ENCODE peak calls at places on chromosomes 16 and 17, in five cellular contexts. R is body of pancreas, F is A549, C is GM12891, B is uterus. X is an unnamed sample.

GRCh38 chr17:15298176-15298575 is 33.0 kb upstream of the PMP22 start:
- DNase-seq in R (no peak), F (no peak), C (no peak), B (no peak), X (no peak)

GRCh38 chr17:51147641-51148040 is 5.7 kb upstream of the NME1 start:
- DNase-seq in R (no peak), F (no peak), C (no peak), B (no peak), X (no peak)

GRCh38 chr16:86319871-86320270 is 190.5 kb upstream of the FOXF1 start:
- DNase-seq in R (no peak), F (no peak), C (no peak), B (no peak), X (no peak)

GRCh38 chr16:2700786-2701185 is 18.5 kb downstream of the KCTD5 start:
- DNase-seq in R (no peak), F (no peak), C (no peak), B (no peak), X (no peak)

GRCh38 chr16:57422026-57422944 is 17.7 kb downstream of the CCL17 start:
- DNase-seq in R (peak), F (peak), C (no peak), B (peak), X (peak)

GRCh38 chr16:11407047-11407982 is 62.1 kb downstream of the RMI2 start:
- DNase-seq in R (peak), F (peak), C (peak), B (peak), X (peak)

GRCh38 chr17:48791128-48792032 is 25.6 kb downstream of the TTLL6 start:
- DNase-seq in R (peak), F (peak), C (no peak), B (peak), X (peak)

GRCh38 chr17:58809564-58809936 is 53.9 kb downstream of the PPM1E start:
- DNase-seq in R (no peak), F (no peak), C (no peak), B (no peak), X (no peak)

GRCh38 chr17:48439473-48439872 is 9.5 kb upstream of the SKAP1 start:
- DNase-seq in R (no peak), F (no peak), C (no peak), B (no peak), X (no peak)

GRCh38 chr16:546909-547770 is 13.1 kb upstream of the PRR35 start:
- DNase-seq in R (peak), F (no peak), C (no peak), B (peak), X (no peak)

GRCh38 chr17:36066365-36066945 is 2.4 kb downstream of the CCL18 start:
- DNase-seq in R (no peak), F (no peak), C (no peak), B (no peak), X (no peak)

GRCh38 chr17:82245144-82246039 is 16.6 kb downstream of the SLC16A3 start:
- DNase-seq in R (no peak), F (no peak), C (no peak), B (no peak), X (no peak)

GRCh38 chr16:8950580-8951077 is 13.1 kb downstream of the USP7 start:
- DNase-seq in R (no peak), F (no peak), C (no peak), B (no peak), X (no peak)

GRCh38 chr16:55326261-55326802 is 2.3 kb downstream of the IRX6 start:
- DNase-seq in R (no peak), F (no peak), C (no peak), B (no peak), X (no peak)

GRCh38 chr17:78180083-78180482 is 6.8 kb downstream of the TK1 start:
- DNase-seq in R (no peak), F (no peak), C (no peak), B (no peak), X (no peak)

GRCh38 chr17:44928136-44928535 is 12.8 kb upstream of the GFAP start:
- DNase-seq in R (no peak), F (no peak), C (no peak), B (no peak), X (no peak)

GRCh38 chr16:534856-535445 is 7.4 kb downstream of the CAPN15 start:
- DNase-seq in R (no peak), F (no peak), C (no peak), B (no peak), X (no peak)

GRCh38 chr17:14545156-14545906 is 244.4 kb downstream of the HS3ST3B1 start:
- DNase-seq in R (no peak), F (no peak), C (no peak), B (no peak), X (no peak)

GRCh38 chr16:769201-769769 is 8.8 kb downstream of the MSLN start:
- DNase-seq in R (no peak), F (no peak), C (no peak), B (no peak), X (no peak)

GRCh38 chr17:48294193-48294909 is 135.7 kb downstream of the SKAP1 start:
- DNase-seq in R (no peak), F (no peak), C (no peak), B (no peak), X (no peak)

GRCh38 chr17:43756176-43756575 is 2.4 kb downstream of the SOST start:
- DNase-seq in R (no peak), F (no peak), C (no peak), B (no peak), X (no peak)

GRCh38 chr16:57889960-57890751 is 80.8 kb downstream of the CNGB1 start:
- DNase-seq in R (no peak), F (no peak), C (no peak), B (no peak), X (no peak)

GRCh38 chr16:23508589-23509440 is 1.5 kb downstream of the GGA2 start:
- DNase-seq in R (peak), F (no peak), C (no peak), B (no peak), X (no peak)

GRCh38 chr16:80480664-80481063 is 60.1 kb upstream of the DYNLRB2 start:
- DNase-seq in R (no peak), F (no peak), C (no peak), B (no peak), X (no peak)

GRCh38 chr16:89899879-89900481 is 18.7 kb upstream of the MC1R start:
- DNase-seq in R (no peak), F (no peak), C (no peak), B (no peak), X (no peak)

GRCh38 chr17:78412403-78412802 is 34.0 kb downstream of the PGS1 start:
- DNase-seq in R (no peak), F (peak), C (no peak), B (no peak), X (no peak)

GRCh38 chr17:61251939-61252865 is 147.4 kb upstream of the TBX2 start:
- DNase-seq in R (peak), F (no peak), C (no peak), B (peak), X (peak)

GRCh38 chr17:77285594-77286390 is 145.0 kb downstream of the SEC14L1 start:
- DNase-seq in R (no peak), F (peak), C (no peak), B (no peak), X (peak)

GRCh38 chr16:76081936-76082335 is 195.3 kb upstream of the CNTNAP4 start:
- DNase-seq in R (no peak), F (no peak), C (no peak), B (no peak), X (no peak)

GRCh38 chr17:49843774-49844350 is 4.0 kb downstream of the TAC4 start:
- DNase-seq in R (no peak), F (peak), C (no peak), B (no peak), X (peak)

GRCh38 chr17:55747209-55747608 is 3.6 kb upstream of the PCTP start:
- DNase-seq in R (no peak), F (no peak), C (no peak), B (no peak), X (no peak)

GRCh38 chr17:2563061-2563460 is 30.4 kb upstream of the PAFAH1B1 start:
- DNase-seq in R (no peak), F (no peak), C (no peak), B (no peak), X (no peak)

GRCh38 chr17:15263206-15263579 is 1.9 kb downstream of the PMP22 start:
- DNase-seq in R (peak), F (peak), C (no peak), B (peak), X (peak)

GRCh38 chr16:66293932-66294331 is 72.6 kb upstream of the CDH5 start:
- DNase-seq in R (no peak), F (no peak), C (no peak), B (no peak), X (no peak)

DNA sequence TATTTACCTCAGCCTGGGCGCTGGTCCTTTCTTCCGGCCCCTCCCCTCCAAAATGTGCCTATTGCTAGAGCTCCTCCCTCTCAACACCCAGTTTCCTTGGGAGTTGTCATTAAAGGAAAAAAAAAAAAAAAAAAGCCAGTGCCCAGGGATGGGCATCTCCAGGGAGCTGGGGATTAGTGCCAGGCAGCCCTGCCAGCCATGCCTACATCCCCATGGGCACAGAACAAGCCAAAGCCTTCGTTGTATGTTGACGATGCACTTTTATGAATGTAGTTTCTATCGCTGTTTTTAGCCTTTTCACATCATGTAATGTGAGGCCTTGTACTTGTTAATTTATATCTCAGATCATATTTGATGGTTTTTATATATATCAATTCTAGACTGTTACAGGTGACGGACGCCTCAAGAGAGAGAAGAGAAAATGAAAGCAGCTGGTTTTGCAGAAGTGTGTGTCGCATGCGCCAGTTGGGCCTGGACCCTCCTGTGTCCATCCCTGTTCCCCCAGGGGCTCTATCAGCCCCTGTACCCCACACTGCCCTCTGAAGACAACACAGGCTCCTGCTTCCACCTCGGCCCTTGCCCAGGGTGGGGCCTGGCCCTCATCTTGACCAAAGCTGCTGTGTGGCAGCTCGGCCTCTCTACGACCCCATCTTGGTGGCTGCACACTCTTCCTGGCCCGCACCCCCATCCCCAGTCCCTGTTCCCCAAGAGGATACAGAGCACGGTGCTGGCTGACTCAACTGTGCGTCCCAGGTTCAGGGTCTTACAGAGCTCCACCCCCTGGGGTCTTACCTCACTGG is 4.8 kb downstream of the LIMD2 start:
- DNase-seq in R (no peak), F (no peak), C (no peak), B (no peak), X (no peak)
- TF ChIP-seq POLR2A in R (no peak), F (no peak), C (peak), B (no peak), X (no peak)

GRCh38 chr17:75524971-75525805 is at the start of gene LLGL2:
- DNase-seq in R (peak), F (peak), C (peak), B (peak), X (no peak)
- TF ChIP-seq POLR2A in R (peak), F (peak), C (no peak), B (peak), X (no peak)

DNA sequence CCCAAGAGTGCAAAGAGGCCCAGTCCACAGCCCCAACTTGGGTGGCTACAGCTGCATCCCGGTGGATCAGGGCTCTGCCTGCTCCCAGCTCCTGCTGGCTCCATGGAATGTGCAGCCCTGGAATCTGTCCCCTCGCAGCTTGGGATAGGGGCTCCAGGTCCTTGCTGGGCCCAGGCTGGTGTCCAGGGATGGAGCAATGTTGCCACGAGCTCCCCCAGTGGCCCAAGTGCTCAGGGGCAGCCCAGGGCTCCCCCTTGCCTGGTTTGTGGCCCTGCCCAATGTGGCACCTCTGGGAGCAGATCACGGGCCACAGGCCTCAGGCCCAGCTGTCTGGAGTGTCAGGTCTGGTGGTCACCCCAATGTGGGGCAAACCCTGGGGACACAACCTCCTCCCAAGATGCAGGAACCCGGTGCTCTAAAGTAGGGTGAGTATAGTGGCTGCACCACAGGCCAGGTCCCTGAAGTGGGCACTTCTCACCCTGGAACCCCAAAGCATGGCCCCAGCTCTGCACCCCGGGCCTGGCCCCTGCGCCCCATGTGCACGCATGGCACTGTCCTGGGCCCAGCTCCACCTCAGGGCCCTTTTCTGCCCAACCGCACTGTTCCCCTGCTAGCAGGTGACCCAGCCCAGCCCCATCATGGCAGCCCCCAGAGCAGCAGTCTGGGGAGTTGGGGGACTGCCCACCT is 14.8 kb upstream of the DNAH9 start:
- DNase-seq in R (no peak), F (no peak), C (no peak), B (no peak), X (no peak)
- TF ChIP-seq POLR2A in R (no peak), F (no peak), C (no peak), B (no peak), X (no peak)

DNA sequence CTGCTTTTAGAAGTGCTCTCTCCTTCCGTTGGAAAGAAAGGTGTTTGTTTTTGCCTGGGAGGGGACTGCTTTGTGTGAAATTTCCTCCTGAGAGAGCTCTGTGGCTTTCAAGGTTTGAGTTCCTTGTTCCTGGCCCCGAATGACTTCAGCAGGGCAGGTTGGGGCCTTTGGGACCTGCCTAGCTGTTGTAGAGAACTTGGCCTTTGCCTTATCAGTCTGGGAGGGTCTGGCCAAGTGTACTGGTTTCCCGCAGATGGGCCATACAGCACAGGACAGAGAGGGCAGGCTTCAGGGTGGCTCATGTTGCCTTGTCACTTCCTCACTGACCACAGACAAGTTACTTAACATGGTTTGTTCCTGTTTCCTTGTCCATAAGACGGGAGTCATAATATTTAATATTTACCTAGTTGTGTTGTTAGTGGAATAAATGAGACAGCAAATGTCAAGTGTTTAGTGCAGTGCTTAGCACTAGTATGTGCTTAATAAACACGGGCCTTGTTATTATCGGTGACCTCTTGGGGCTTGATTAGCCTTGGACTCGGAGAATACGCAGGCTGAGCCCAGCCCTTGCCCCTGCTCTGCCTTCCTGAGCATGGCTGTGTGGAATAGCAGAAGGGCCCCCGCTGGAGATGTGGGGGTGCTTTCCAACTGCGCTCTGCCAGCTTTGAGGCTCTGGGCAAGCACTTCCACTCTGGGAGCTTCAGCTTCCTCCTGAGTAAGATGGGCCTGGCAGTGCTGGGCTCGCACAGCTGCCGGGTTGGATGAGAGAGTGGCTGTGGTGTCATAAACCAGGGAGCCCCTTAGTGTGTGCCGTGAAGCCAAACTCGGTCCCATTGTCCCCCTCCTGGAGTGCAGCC is 6.6 kb downstream of the PRSS8 start:
- DNase-seq in R (peak), F (no peak), C (no peak), B (no peak), X (no peak)
- TF ChIP-seq POLR2A in R (no peak), F (no peak), C (no peak), B (no peak), X (no peak)

DNA sequence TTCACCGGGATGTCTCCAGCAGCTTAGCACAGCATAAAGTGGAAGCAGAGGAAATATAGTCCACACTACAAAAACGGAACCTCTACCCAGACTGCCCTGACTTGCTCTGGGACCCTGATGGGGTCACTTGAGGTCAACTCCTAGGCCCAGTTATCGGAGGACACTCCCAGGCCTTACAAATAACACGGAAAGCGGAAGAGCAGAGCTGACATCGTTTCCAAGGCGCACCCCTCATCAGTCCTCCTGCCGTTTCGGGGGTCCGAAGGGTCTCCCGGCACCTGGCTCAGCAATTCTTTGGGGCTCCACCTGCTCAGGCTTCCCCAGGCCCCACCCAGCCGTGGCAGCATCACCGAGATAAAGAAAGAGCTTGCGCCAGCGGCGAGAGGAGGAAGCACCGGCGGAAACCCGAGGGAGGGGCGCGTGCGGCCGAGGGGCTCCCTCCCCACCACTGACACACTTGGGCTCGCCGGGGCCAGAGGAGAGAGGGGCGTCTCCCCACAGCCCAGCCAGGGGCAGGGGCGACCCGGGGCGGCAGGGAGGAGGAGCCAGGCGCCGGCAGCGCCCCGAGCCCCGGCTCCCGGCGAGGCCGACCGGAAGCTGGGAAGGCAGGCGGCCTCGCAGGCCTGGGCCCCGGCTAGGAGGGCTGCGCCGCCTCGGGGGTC is 727 bp downstream of the CORO7 start:
- DNase-seq in R (no peak), F (peak), C (no peak), B (no peak), X (no peak)
- TF ChIP-seq POLR2A in R (no peak), F (no peak), C (no peak), B (no peak), X (no peak)

DNA sequence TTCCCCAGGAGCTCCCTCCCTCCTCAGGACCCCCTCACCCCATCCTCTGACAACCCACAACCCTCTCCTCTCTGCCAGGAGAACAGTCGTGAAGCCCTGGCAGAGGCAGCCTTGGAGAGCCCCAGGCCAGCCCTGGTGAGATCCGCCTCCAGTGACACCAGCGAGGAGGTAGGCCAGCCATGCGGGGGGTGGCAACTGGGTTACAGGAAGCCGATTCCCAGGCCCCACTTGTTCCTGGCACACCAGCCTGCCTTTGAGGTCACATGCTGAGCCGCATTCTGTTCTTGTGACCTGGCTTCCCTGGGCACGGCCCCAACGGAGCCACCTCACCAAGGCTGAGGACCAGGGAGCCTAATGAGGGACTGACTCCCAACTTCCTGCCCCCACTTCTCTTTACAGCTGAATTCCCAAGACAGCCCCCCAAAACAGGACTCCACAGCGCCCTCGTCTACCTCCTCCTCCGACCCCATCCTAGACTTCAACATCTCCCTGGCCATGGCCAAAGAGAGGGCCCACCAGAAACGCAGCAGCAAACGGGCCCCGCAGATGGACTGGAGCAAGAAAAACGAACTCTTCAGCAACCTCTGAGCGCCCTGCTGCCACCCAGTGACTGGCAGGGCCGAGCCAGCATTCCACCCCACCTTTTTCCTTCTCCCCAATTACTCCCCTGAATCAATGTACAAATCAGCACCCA is 7.9 kb downstream of the NAT9 start:
- DNase-seq in R (peak), F (no peak), C (no peak), B (no peak), X (peak)
- TF ChIP-seq POLR2A in R (no peak), F (no peak), C (no peak), B (no peak), X (peak)

DNA sequence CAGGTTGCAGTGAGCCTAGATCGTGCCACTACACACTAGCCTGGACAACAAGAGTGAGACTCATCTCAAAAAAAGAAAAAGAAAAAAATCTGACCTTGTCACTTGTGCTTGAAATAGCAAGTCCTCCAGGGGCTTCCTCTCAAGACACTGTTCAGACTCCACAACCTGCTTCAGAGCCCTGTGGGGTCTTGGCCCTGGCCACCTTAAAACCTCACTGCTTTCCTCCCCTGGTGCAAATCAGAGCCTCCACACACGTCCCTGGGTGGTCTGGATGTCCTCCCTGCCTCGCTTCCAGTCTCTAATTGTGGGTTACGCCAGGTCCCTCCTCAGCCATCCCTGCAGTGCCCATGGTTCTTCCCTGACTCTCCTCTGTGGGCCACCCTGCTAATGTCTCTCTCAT is 4.7 kb downstream of the ACD start:
- DNase-seq in R (no peak), F (no peak), C (no peak), B (no peak), X (no peak)
- TF ChIP-seq POLR2A in R (no peak), F (no peak), C (no peak), B (no peak), X (no peak)

GRCh38 chr17:80254396-80255241 is 6.0 kb upstream of the RNF213 start:
- DNase-seq in R (peak), F (peak), C (no peak), B (no peak), X (peak)
- TF ChIP-seq POLR2A in R (no peak), F (no peak), C (no peak), B (no peak), X (no peak)

GRCh38 chr17:7285679-7286078 is 4.2 kb downstream of the SLC2A4 start:
- DNase-seq in R (no peak), F (no peak), C (no peak), B (no peak), X (no peak)
- TF ChIP-seq POLR2A in R (no peak), F (no peak), C (no peak), B (no peak), X (no peak)